ENCODE peak calls at places on chromosomes 4 and X, in seven cellular contexts. One of them, this sample, is unnamed.

GRCh38 chrX:147735364-147735763 is 176.4 kb upstream of the FMR1 start:
- DNase-seq in effector memory CD4-positive, alpha-beta T cell: no peak
- DNase-seq in NCI-H1105: no peak
- DNase-seq in hypothalamus: no peak
- DNase-seq in kidney tubule cell: peak
- DNase-seq in GM23338: peak
- DNase-seq in globus pallidus: no peak
- DNase-seq in this sample: no peak

GRCh38 chrX:133254666-133255065 is 36.5 kb upstream of the TFDP3 start:
- DNase-seq in globus pallidus: no peak
- DNase-seq in effector memory CD4-positive, alpha-beta T cell: no peak
- DNase-seq in NCI-H1105: no peak
- DNase-seq in hypothalamus: no peak
- DNase-seq in GM23338: no peak
- DNase-seq in kidney tubule cell: peak
- DNase-seq in this sample: no peak

GRCh38 chr4:122796801-122797404 is 29.7 kb upstream of the FGF2 start:
- DNase-seq in NCI-H1105: no peak
- DNase-seq in hypothalamus: no peak
- DNase-seq in kidney tubule cell: no peak
- DNase-seq in GM23338: peak
- DNase-seq in effector memory CD4-positive, alpha-beta T cell: no peak
- DNase-seq in globus pallidus: no peak
- DNase-seq in this sample: no peak

GRCh38 chr4:72974694-72975487 is 94.6 kb downstream of the COX18 start:
- DNase-seq in GM23338: no peak
- DNase-seq in effector memory CD4-positive, alpha-beta T cell: no peak
- DNase-seq in globus pallidus: no peak
- DNase-seq in kidney tubule cell: peak
- DNase-seq in NCI-H1105: no peak
- DNase-seq in hypothalamus: no peak
- DNase-seq in this sample: no peak

GRCh38 chr4:74555231-74555630 is 110.3 kb downstream of the AREG start:
- DNase-seq in effector memory CD4-positive, alpha-beta T cell: no peak
- DNase-seq in kidney tubule cell: peak
- DNase-seq in globus pallidus: no peak
- DNase-seq in GM23338: no peak
- DNase-seq in hypothalamus: no peak
- DNase-seq in NCI-H1105: no peak
- DNase-seq in this sample: no peak

GRCh38 chr4:189088783-189089182 is 851.9 kb upstream of the FRG1 start:
- DNase-seq in kidney tubule cell: peak
- DNase-seq in effector memory CD4-positive, alpha-beta T cell: no peak
- DNase-seq in hypothalamus: no peak
- DNase-seq in GM23338: no peak
- DNase-seq in NCI-H1105: no peak
- DNase-seq in globus pallidus: no peak
- DNase-seq in this sample: no peak

GRCh38 chr4:114361249-114361648 is 237.4 kb upstream of the UGT8 start:
- DNase-seq in effector memory CD4-positive, alpha-beta T cell: no peak
- DNase-seq in NCI-H1105: no peak
- DNase-seq in hypothalamus: no peak
- DNase-seq in globus pallidus: no peak
- DNase-seq in kidney tubule cell: no peak
- DNase-seq in GM23338: no peak
- DNase-seq in this sample: no peak

GRCh38 chrX:104922206-104922621 is 298.3 kb downstream of the TEX13A start:
- DNase-seq in hypothalamus: peak
- DNase-seq in GM23338: peak
- DNase-seq in NCI-H1105: peak
- DNase-seq in effector memory CD4-positive, alpha-beta T cell: peak
- DNase-seq in kidney tubule cell: peak
- DNase-seq in globus pallidus: peak
- DNase-seq in this sample: peak

GRCh38 chr4:6313216-6313615 is 43.6 kb downstream of the WFS1 start:
- DNase-seq in GM23338: no peak
- DNase-seq in effector memory CD4-positive, alpha-beta T cell: no peak
- DNase-seq in hypothalamus: no peak
- DNase-seq in NCI-H1105: no peak
- DNase-seq in globus pallidus: no peak
- DNase-seq in kidney tubule cell: no peak
- DNase-seq in this sample: no peak

GRCh38 chr4:165079476-165079875 is 25.8 kb downstream of the TRIM75 start:
- DNase-seq in GM23338: no peak
- DNase-seq in NCI-H1105: peak
- DNase-seq in kidney tubule cell: peak
- DNase-seq in globus pallidus: peak
- DNase-seq in hypothalamus: peak
- DNase-seq in effector memory CD4-positive, alpha-beta T cell: no peak
- DNase-seq in this sample: no peak

GRCh38 chr4:122104184-122104583 is 47.9 kb upstream of the BLTP1 start:
- DNase-seq in kidney tubule cell: peak
- DNase-seq in effector memory CD4-positive, alpha-beta T cell: no peak
- DNase-seq in NCI-H1105: no peak
- DNase-seq in hypothalamus: no peak
- DNase-seq in globus pallidus: no peak
- DNase-seq in GM23338: no peak
- DNase-seq in this sample: no peak

GRCh38 chr4:100288811-100289529 is 98.7 kb upstream of the DDIT4L start:
- DNase-seq in hypothalamus: no peak
- DNase-seq in NCI-H1105: no peak
- DNase-seq in kidney tubule cell: peak
- DNase-seq in effector memory CD4-positive, alpha-beta T cell: no peak
- DNase-seq in GM23338: no peak
- DNase-seq in globus pallidus: no peak
- DNase-seq in this sample: no peak

GRCh38 chrX:12894074-12894691 is 12.2 kb upstream of the TLR8 start:
- DNase-seq in kidney tubule cell: peak
- DNase-seq in hypothalamus: peak
- DNase-seq in GM23338: peak
- DNase-seq in effector memory CD4-positive, alpha-beta T cell: peak
- DNase-seq in NCI-H1105: no peak
- DNase-seq in globus pallidus: peak
- DNase-seq in this sample: no peak

GRCh38 chrX:63855896-63856295 is 70.9 kb upstream of the ARHGEF9 start:
- DNase-seq in hypothalamus: no peak
- DNase-seq in GM23338: no peak
- DNase-seq in NCI-H1105: no peak
- DNase-seq in globus pallidus: no peak
- DNase-seq in effector memory CD4-positive, alpha-beta T cell: no peak
- DNase-seq in kidney tubule cell: peak
- DNase-seq in this sample: no peak

GRCh38 chr4:163662761-163663160 is 168.3 kb downstream of the TMA16 start:
- DNase-seq in GM23338: no peak
- DNase-seq in kidney tubule cell: no peak
- DNase-seq in hypothalamus: no peak
- DNase-seq in NCI-H1105: no peak
- DNase-seq in globus pallidus: no peak
- DNase-seq in effector memory CD4-positive, alpha-beta T cell: no peak
- DNase-seq in this sample: no peak

GRCh38 chr4:143489116-143489515 is 24.4 kb upstream of the SMARCA5 start:
- DNase-seq in hypothalamus: no peak
- DNase-seq in kidney tubule cell: peak
- DNase-seq in globus pallidus: no peak
- DNase-seq in NCI-H1105: no peak
- DNase-seq in effector memory CD4-positive, alpha-beta T cell: no peak
- DNase-seq in GM23338: no peak
- DNase-seq in this sample: no peak

GRCh38 chrX:30217465-30217864 is 2.1 kb downstream of the MAGEB2 start:
- DNase-seq in GM23338: no peak
- DNase-seq in NCI-H1105: no peak
- DNase-seq in kidney tubule cell: no peak
- DNase-seq in effector memory CD4-positive, alpha-beta T cell: no peak
- DNase-seq in globus pallidus: no peak
- DNase-seq in hypothalamus: no peak
- DNase-seq in this sample: no peak

GRCh38 chrX:154327026-154327820 is 31.6 kb downstream of the TKTL1 start:
- DNase-seq in kidney tubule cell: no peak
- DNase-seq in effector memory CD4-positive, alpha-beta T cell: no peak
- DNase-seq in GM23338: no peak
- DNase-seq in hypothalamus: no peak
- DNase-seq in globus pallidus: no peak
- DNase-seq in NCI-H1105: no peak
- DNase-seq in this sample: no peak

GRCh38 chr4:68175562-68176155 is 46.0 kb upstream of the TMPRSS11F start:
- DNase-seq in hypothalamus: peak
- DNase-seq in NCI-H1105: peak
- DNase-seq in GM23338: peak
- DNase-seq in kidney tubule cell: peak
- DNase-seq in effector memory CD4-positive, alpha-beta T cell: no peak
- DNase-seq in globus pallidus: peak
- DNase-seq in this sample: no peak

GRCh38 chr4:149830823-149831222 is 15.2 kb upstream of the IQCM start:
- DNase-seq in kidney tubule cell: no peak
- DNase-seq in globus pallidus: no peak
- DNase-seq in NCI-H1105: no peak
- DNase-seq in effector memory CD4-positive, alpha-beta T cell: no peak
- DNase-seq in GM23338: no peak
- DNase-seq in hypothalamus: no peak
- DNase-seq in this sample: no peak

GRCh38 chrX:154477891-154478477 is 1.1 kb downstream of the LAGE3 start:
- DNase-seq in GM23338: no peak
- DNase-seq in hypothalamus: no peak
- DNase-seq in NCI-H1105: no peak
- DNase-seq in effector memory CD4-positive, alpha-beta T cell: no peak
- DNase-seq in kidney tubule cell: no peak
- DNase-seq in globus pallidus: no peak
- DNase-seq in this sample: no peak

GRCh38 chrX:133410555-133410954 is 4.7 kb downstream of the GPC4 start:
- DNase-seq in hypothalamus: no peak
- DNase-seq in globus pallidus: no peak
- DNase-seq in NCI-H1105: no peak
- DNase-seq in GM23338: no peak
- DNase-seq in effector memory CD4-positive, alpha-beta T cell: no peak
- DNase-seq in kidney tubule cell: no peak
- DNase-seq in this sample: no peak

GRCh38 chrX:49712577-49712976 is 16.8 kb upstream of the PAGE1 start:
- DNase-seq in globus pallidus: no peak
- DNase-seq in hypothalamus: no peak
- DNase-seq in kidney tubule cell: no peak
- DNase-seq in NCI-H1105: no peak
- DNase-seq in effector memory CD4-positive, alpha-beta T cell: no peak
- DNase-seq in GM23338: no peak
- DNase-seq in this sample: no peak

GRCh38 chr4:83328486-83328885 is 6.2 kb downstream of the HPSE start:
- DNase-seq in GM23338: peak
- DNase-seq in effector memory CD4-positive, alpha-beta T cell: no peak
- DNase-seq in kidney tubule cell: no peak
- DNase-seq in NCI-H1105: no peak
- DNase-seq in hypothalamus: no peak
- DNase-seq in globus pallidus: no peak
- DNase-seq in this sample: no peak

GRCh38 chr4:125434136-125434535 is 119.4 kb downstream of the FAT4 start:
- DNase-seq in effector memory CD4-positive, alpha-beta T cell: no peak
- DNase-seq in globus pallidus: no peak
- DNase-seq in GM23338: no peak
- DNase-seq in NCI-H1105: no peak
- DNase-seq in hypothalamus: no peak
- DNase-seq in kidney tubule cell: no peak
- DNase-seq in this sample: no peak

GRCh38 chrX:68917799-68918198 is 89.0 kb downstream of the EFNB1 start:
- DNase-seq in globus pallidus: no peak
- DNase-seq in GM23338: no peak
- DNase-seq in hypothalamus: no peak
- DNase-seq in kidney tubule cell: no peak
- DNase-seq in NCI-H1105: no peak
- DNase-seq in effector memory CD4-positive, alpha-beta T cell: no peak
- DNase-seq in this sample: no peak

GRCh38 chr4:48162162-48162561 is 28.1 kb upstream of the TXK start:
- DNase-seq in globus pallidus: no peak
- DNase-seq in kidney tubule cell: no peak
- DNase-seq in effector memory CD4-positive, alpha-beta T cell: no peak
- DNase-seq in NCI-H1105: no peak
- DNase-seq in GM23338: no peak
- DNase-seq in hypothalamus: no peak
- DNase-seq in this sample: no peak

GRCh38 chr4:113878718-113879117 is 100.7 kb downstream of the ARSJ start:
- DNase-seq in NCI-H1105: no peak
- DNase-seq in globus pallidus: no peak
- DNase-seq in effector memory CD4-positive, alpha-beta T cell: no peak
- DNase-seq in kidney tubule cell: peak
- DNase-seq in GM23338: peak
- DNase-seq in hypothalamus: no peak
- DNase-seq in this sample: peak

GRCh38 chr4:54554339-54554990 is 103.3 kb upstream of the KIT start:
- DNase-seq in GM23338: no peak
- DNase-seq in hypothalamus: no peak
- DNase-seq in kidney tubule cell: no peak
- DNase-seq in globus pallidus: no peak
- DNase-seq in NCI-H1105: no peak
- DNase-seq in effector memory CD4-positive, alpha-beta T cell: no peak
- DNase-seq in this sample: no peak

GRCh38 chr4:48223633-48224295 is 45.9 kb downstream of the TEC start:
- DNase-seq in NCI-H1105: no peak
- DNase-seq in globus pallidus: no peak
- DNase-seq in GM23338: no peak
- DNase-seq in effector memory CD4-positive, alpha-beta T cell: no peak
- DNase-seq in hypothalamus: no peak
- DNase-seq in kidney tubule cell: peak
- DNase-seq in this sample: no peak

GRCh38 chrX:16869393-16870094 is 618 bp downstream of the RBBP7 start:
- DNase-seq in kidney tubule cell: peak
- DNase-seq in effector memory CD4-positive, alpha-beta T cell: peak
- DNase-seq in GM23338: peak
- DNase-seq in globus pallidus: peak
- DNase-seq in hypothalamus: peak
- DNase-seq in NCI-H1105: peak
- DNase-seq in this sample: peak

GRCh38 chrX:13742397-13743176 is 8.0 kb downstream of the OFD1 start:
- DNase-seq in hypothalamus: no peak
- DNase-seq in NCI-H1105: no peak
- DNase-seq in globus pallidus: no peak
- DNase-seq in effector memory CD4-positive, alpha-beta T cell: peak
- DNase-seq in GM23338: peak
- DNase-seq in kidney tubule cell: peak
- DNase-seq in this sample: no peak

GRCh38 chrX:63387411-63387810 is 36.3 kb upstream of the SPIN4 start:
- DNase-seq in effector memory CD4-positive, alpha-beta T cell: no peak
- DNase-seq in NCI-H1105: no peak
- DNase-seq in globus pallidus: no peak
- DNase-seq in hypothalamus: no peak
- DNase-seq in kidney tubule cell: no peak
- DNase-seq in GM23338: no peak
- DNase-seq in this sample: no peak

GRCh38 chr4:61041527-61041926 is 158.6 kb upstream of the ADGRL3 start:
- DNase-seq in GM23338: no peak
- DNase-seq in globus pallidus: no peak
- DNase-seq in kidney tubule cell: no peak
- DNase-seq in NCI-H1105: no peak
- DNase-seq in effector memory CD4-positive, alpha-beta T cell: no peak
- DNase-seq in hypothalamus: no peak
- DNase-seq in this sample: no peak

GRCh38 chr4:3346146-3346545 is 53.3 kb downstream of the RGS12 start:
- DNase-seq in NCI-H1105: no peak
- DNase-seq in globus pallidus: peak
- DNase-seq in kidney tubule cell: peak
- DNase-seq in hypothalamus: no peak
- DNase-seq in effector memory CD4-positive, alpha-beta T cell: peak
- DNase-seq in GM23338: peak
- DNase-seq in this sample: no peak